ENCODE peak calls at places on chromosomes 6 and 20, in nine cellular contexts. I, B, U, A, O, P, M, F and D are unnamed samples. For H3K36me3 and H3K4me1, the result is how much of the 10 kb centered on the place peaks cover.

GRCh38 chr6:107832146-107833056 is 8.3 kb upstream of the SCML4 start:
- DNase-seq in I (no peak), B (no peak), U (no peak), A (no peak), O (no peak), P (no peak), M (no peak), F (no peak), D (no peak)

GRCh38 chr20:58048096-58048702 is 180.3 kb downstream of the ANKRD60 start:
- DNase-seq in I (no peak), B (no peak), U (no peak), A (peak), O (no peak), P (no peak), M (no peak), F (no peak), D (no peak)

GRCh38 chr6:110537208-110538123 is 61.1 kb upstream of the SLC22A16 start:
- DNase-seq in I (no peak), B (no peak), U (no peak), A (peak), O (no peak), P (no peak), M (no peak), F (no peak), D (no peak)

GRCh38 chr6:32867022-32867477 is 13.1 kb downstream of the PSMB9 start:
- DNase-seq in I (no peak), B (no peak), U (no peak), A (no peak), O (no peak), P (no peak), M (no peak), F (no peak), D (no peak)

GRCh38 chr6:131290955-131291354 is 155.7 kb downstream of the AKAP7 start:
- DNase-seq in I (no peak), B (no peak), U (no peak), A (no peak), O (no peak), P (no peak), M (no peak), F (no peak), D (no peak)

GRCh38 chr20:35478804-35479472 is 23.5 kb downstream of the CEP250 start:
- DNase-seq in I (peak), B (peak), U (no peak), A (no peak), O (peak), P (no peak), M (no peak), F (no peak), D (peak)

GRCh38 chr6:35727206-35727934 is 9.5 kb upstream of the ARMC12 start:
- DNase-seq in I (peak), B (peak), U (peak), A (peak), O (no peak), P (no peak), M (peak), F (peak), D (peak)

GRCh38 chr6:143878272-143878760 is 14.0 kb downstream of the ZC2HC1B start:
- DNase-seq in I (no peak), B (no peak), U (no peak), A (no peak), O (no peak), P (no peak), M (no peak), F (no peak), D (no peak)

GRCh38 chr6:150528648-150529285 is 70.9 kb upstream of the PLEKHG1 start:
- DNase-seq in I (peak), B (peak), U (peak), A (peak), O (peak), P (peak), M (no peak), F (peak), D (no peak)

GRCh38 chr6:131761762-131762067 is 46.1 kb upstream of the ENPP1 start:
- DNase-seq in I (no peak), B (no peak), U (no peak), A (no peak), O (no peak), P (no peak), M (no peak), F (no peak), D (no peak)

GRCh38 chr6:20631525-20631924 is 97.3 kb downstream of the CDKAL1 start:
- DNase-seq in I (no peak), B (no peak), U (no peak), A (no peak), O (no peak), P (no peak), M (no peak), F (no peak), D (no peak)

DNA sequence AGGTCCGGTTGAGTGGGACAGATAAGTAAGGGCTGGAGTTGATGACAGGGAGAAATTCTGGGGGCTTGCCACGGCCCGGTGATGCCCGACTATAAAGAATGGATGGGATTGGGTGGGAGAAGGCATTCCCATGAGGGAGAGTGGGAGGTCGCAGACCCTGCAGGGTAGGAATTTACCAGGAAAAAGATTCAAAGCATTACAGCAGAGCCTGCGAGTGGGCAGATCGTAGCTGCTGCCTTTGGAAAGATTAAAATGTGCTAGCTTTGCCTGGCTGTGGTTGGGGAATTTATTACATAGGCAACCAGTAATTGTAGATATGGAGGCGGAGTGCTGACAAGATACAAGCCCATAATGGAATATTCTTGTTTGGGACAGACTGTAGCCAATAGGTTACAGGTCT is 49.5 kb downstream of the KDM1B start:
- DNase-seq in I (no peak), B (no peak), U (no peak), A (no peak), O (no peak), P (no peak), M (no peak), F (no peak), D (no peak)
- H3K36me3 ChIP-seq in I (under half), B (under half), U (half or more), A (under half), O (under half), P (under half), M (half or more), F (under half), D (under half)

DNA sequence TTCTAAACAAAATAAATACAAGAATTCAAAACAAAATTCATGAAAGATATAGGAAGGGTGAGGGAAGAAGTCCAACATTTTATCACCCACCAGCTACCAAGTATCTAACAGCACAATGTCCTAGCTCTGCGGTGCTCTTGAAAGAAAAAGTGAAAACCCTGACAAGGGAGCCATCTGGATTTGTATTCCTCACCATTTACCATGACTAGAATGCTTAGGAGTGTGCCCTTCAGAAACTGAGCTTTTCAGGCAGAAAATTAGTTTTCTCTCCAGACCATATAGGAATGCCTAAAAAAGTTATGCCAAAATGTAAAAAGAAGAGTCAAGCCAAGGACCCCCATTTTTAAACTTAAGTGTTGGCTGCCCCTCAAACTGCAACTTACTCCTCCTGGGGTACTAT is 4.5 kb downstream of the SNX5 start:
- DNase-seq in I (no peak), B (no peak), U (no peak), A (no peak), O (no peak), P (no peak), M (no peak), F (no peak), D (no peak)
- H3K4me1 ChIP-seq in I (half or more), B (under half), U (half or more), A (half or more), O (half or more), P (under half), M (half or more), F (under half), D (under half)

DNA sequence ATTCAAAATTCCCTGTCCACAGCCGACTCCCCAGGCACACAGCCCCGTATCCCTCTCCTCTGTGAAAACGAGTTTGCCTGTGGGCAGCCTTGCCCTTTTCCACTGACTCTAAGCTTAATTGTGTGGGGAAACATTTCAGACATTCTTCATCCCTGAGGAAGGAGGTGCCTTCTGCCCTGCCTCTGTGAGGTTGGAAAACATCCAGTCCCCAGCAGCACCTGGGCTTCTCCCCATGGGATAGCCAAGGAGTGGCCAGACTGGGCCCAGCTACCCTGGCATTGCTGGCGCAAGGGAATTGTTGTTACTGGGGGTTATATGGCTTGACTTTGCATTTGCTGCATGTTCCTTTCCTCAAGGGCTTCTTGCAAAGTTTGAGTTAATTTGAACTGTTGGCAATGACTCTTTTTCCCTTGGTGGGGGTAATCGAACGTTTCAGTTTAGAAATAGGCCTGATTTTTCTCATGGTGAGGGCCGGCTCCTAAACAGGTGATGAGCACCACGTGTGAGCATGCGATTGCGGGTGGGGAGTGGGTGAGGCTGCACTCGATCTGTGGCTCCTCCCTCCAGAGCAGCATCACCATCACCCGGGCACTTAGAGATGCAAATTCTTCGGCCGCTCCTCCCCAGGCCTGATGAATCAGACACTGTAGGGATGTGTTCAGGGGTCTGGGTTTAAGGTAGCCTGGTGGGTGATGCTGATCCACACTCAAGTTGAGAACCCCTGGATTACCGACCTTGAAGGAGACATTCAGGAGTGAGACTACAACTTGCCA is 29.9 kb downstream of the GABRR2 start:
- DNase-seq in I (no peak), B (no peak), U (no peak), A (no peak), O (no peak), P (no peak), M (no peak), F (no peak), D (no peak)
- H3K36me3 ChIP-seq in I (under half), B (under half), U (under half), A (under half), O (under half), P (under half), M (under half), F (under half), D (under half)

GRCh38 chr20:9574182-9574581 is 59.8 kb downstream of the LAMP5 start:
- DNase-seq in I (no peak), B (no peak), U (no peak), A (no peak), O (no peak), P (no peak), M (no peak), F (no peak), D (no peak)
- H3K4me1 ChIP-seq in I (under half), B (under half), U (under half), A (under half), O (under half), P (under half), M (under half), F (under half), D (under half)

GRCh38 chr6:28235912-28236452 is 10.9 kb downstream of the ZSCAN9 start:
- DNase-seq in I (no peak), B (no peak), U (no peak), A (no peak), O (no peak), P (no peak), M (no peak), F (no peak), D (no peak)
- H3K36me3 ChIP-seq in I (under half), B (under half), U (half or more), A (under half), O (under half), P (under half), M (under half), F (under half), D (under half)

GRCh38 chr6:170096803-170097504 is 193.9 kb downstream of the DLL1 start:
- DNase-seq in I (no peak), B (no peak), U (no peak), A (no peak), O (no peak), P (no peak), M (peak), F (peak), D (no peak)
- H3K4me1 ChIP-seq in I (under half), B (under half), U (under half), A (under half), O (under half), P (under half), M (under half), F (under half), D (under half)